ENCODE peak calls at places on chromosomes 16 and 17, in eight cellular contexts. M, I, C, K, B, D, E and L are unnamed samples.

GRCh38 chr16:12961621-12962020 is 60.2 kb downstream of the SHISA9 start:
- DNase-seq in I (no peak), D (no peak), M (no peak), E (no peak), B (no peak), K (no peak), C (no peak), L (no peak)

GRCh38 chr16:19185510-19185851 is 17.4 kb downstream of the SYT17 start:
- DNase-seq in B (no peak), E (no peak), M (no peak), C (no peak), I (no peak), D (no peak), K (no peak), L (no peak)

GRCh38 chr16:67260426-67261063 is 11.8 kb downstream of the SLC9A5 start:
- DNase-seq in I (peak), M (peak), K (peak), C (no peak), B (no peak), E (peak), D (no peak), L (no peak)

GRCh38 chr16:3101841-3102470 is 2.9 kb upstream of the ZSCAN10 start:
- DNase-seq in B (no peak), K (no peak), E (no peak), M (no peak), I (no peak), D (no peak), C (no peak), L (no peak)

GRCh38 chr17:65966311-65966710 is 225.6 kb downstream of the CEP112 start:
- DNase-seq in C (no peak), E (no peak), M (no peak), D (no peak), I (peak), K (no peak), B (peak), L (no peak)

GRCh38 chr16:66493490-66494401 is 56.2 kb downstream of the TK2 start:
- DNase-seq in K (no peak), M (no peak), D (no peak), E (no peak), B (no peak), C (no peak), I (no peak), L (no peak)

GRCh38 chr17:18968945-18969887 is 17.3 kb downstream of the SLC5A10 start:
- DNase-seq in E (peak), K (no peak), M (no peak), B (no peak), I (peak), C (no peak), D (no peak), L (no peak)

GRCh38 chr17:82930043-82930923 is 90.5 kb upstream of the ZNF750 start:
- DNase-seq in B (no peak), I (no peak), C (no peak), E (no peak), M (no peak), D (no peak), K (no peak), L (no peak)

GRCh38 chr17:6753565-6753964 is 2.3 kb upstream of the XAF1 start:
- DNase-seq in I (peak), B (no peak), D (no peak), M (no peak), E (peak), K (no peak), C (no peak), L (no peak)

GRCh38 chr16:70156207-70156978 is 17.2 kb upstream of the CLEC18C start:
- DNase-seq in B (no peak), D (no peak), C (no peak), K (no peak), I (no peak), M (no peak), E (no peak), L (no peak)

GRCh38 chr17:56653877-56654276 is 60.4 kb downstream of the NOG start:
- DNase-seq in E (peak), M (no peak), D (peak), B (no peak), I (peak), C (no peak), K (peak), L (peak)

GRCh38 chr16:5791011-5791410 is 693.4 kb upstream of the EEF2KMT start:
- DNase-seq in D (no peak), C (no peak), B (no peak), K (no peak), I (peak), M (no peak), E (no peak), L (no peak)

GRCh38 chr16:81198635-81199034 is 39.9 kb upstream of the BCO1 start:
- DNase-seq in I (no peak), M (no peak), K (no peak), E (peak), B (no peak), C (no peak), D (no peak), L (no peak)

GRCh38 chr17:60253048-60253447 is 103.3 kb downstream of the CA4 start:
- DNase-seq in K (no peak), E (peak), B (no peak), C (no peak), I (no peak), D (no peak), M (no peak), L (no peak)

GRCh38 chr16:68401871-68402747 is 46.2 kb downstream of the SMPD3 start:
- DNase-seq in I (peak), D (no peak), M (no peak), C (no peak), K (no peak), E (peak), B (no peak), L (no peak)